ENCODE peak calls at places on chromosomes 7 and 10, in six cellular contexts. X, A, N, H, J and P are unnamed samples.

GRCh38 chr7:1151156-1151555 is 8.8 kb downstream of the ZFAND2A start:
- DNase-seq in A (no peak), H (no peak), J (no peak), X (no peak), N (no peak), P (no peak)

GRCh38 chr7:55438765-55439525 is 73.8 kb downstream of the LANCL2 start:
- DNase-seq in J (peak), A (peak), X (no peak), H (no peak), N (no peak), P (no peak)

GRCh38 chr7:84637568-84638338 is 443.2 kb upstream of the SEMA3A start:
- DNase-seq in N (peak), X (no peak), A (no peak), H (no peak), J (no peak), P (no peak)

GRCh38 chr10:11610151-11610854 is 1.1 kb downstream of the USP6NL start:
- DNase-seq in A (no peak), J (peak), H (no peak), N (no peak), X (no peak), P (no peak)

GRCh38 chr7:120064565-120064964 is 208.4 kb upstream of the KCND2 start:
- DNase-seq in J (peak), A (no peak), H (peak), N (no peak), X (no peak), P (no peak)

GRCh38 chr10:124149681-124150080 is 56.3 kb upstream of the CHST15 start:
- DNase-seq in H (peak), X (no peak), N (no peak), A (peak), J (no peak), P (no peak)

GRCh38 chr7:103398488-103398887 is 47.5 kb downstream of the SLC26A5 start:
- DNase-seq in A (no peak), X (no peak), N (no peak), J (no peak), H (no peak), P (no peak)

GRCh38 chr10:95201736-95202135 is 7.7 kb downstream of the ACSM6 start:
- DNase-seq in X (no peak), N (peak), H (no peak), J (no peak), A (no peak), P (no peak)

GRCh38 chr7:20307901-20308300 is 22.8 kb upstream of the ITGB8 start:
- DNase-seq in N (peak), X (no peak), A (peak), H (no peak), J (peak), P (no peak)

GRCh38 chr7:140512317-140513000 is 33.2 kb upstream of the MKRN1 start:
- DNase-seq in A (peak), N (no peak), X (no peak), J (no peak), H (no peak), P (no peak)

GRCh38 chr10:117627561-117627960 is 85.0 kb downstream of the EMX2 start:
- DNase-seq in X (no peak), A (no peak), J (no peak), N (no peak), H (no peak), P (no peak)

GRCh38 chr7:30143748-30144251 is 9.0 kb downstream of the MTURN start:
- DNase-seq in A (peak), J (no peak), N (no peak), X (no peak), H (no peak), P (no peak)

GRCh38 chr7:104963378-104963990 is 50.5 kb upstream of the KMT2E start:
- DNase-seq in N (no peak), A (no peak), J (no peak), H (no peak), X (no peak), P (no peak)

GRCh38 chr10:5559642-5560141 is 34.9 kb downstream of the CALML3 start:
- DNase-seq in N (no peak), A (no peak), J (no peak), X (no peak), H (no peak), P (no peak)

GRCh38 chr10:29130190-29130673 is 158.6 kb upstream of the LYZL1 start:
- DNase-seq in N (no peak), H (no peak), A (no peak), J (peak), X (no peak), P (no peak)

GRCh38 chr7:139294241-139294640 is 46.9 kb upstream of the FMC1 start:
- DNase-seq in H (no peak), A (no peak), X (no peak), J (no peak), N (no peak), P (no peak)

GRCh38 chr10:108465871-108466641 is 1301.5 kb upstream of the SORCS1 start:
- DNase-seq in A (no peak), H (no peak), J (no peak), N (no peak), X (no peak), P (no peak)

GRCh38 chr10:84695983-84696382 is 367.6 kb downstream of the CCSER2 start:
- DNase-seq in A (no peak), J (no peak), N (no peak), H (no peak), X (no peak), P (no peak)

GRCh38 chr10:32239770-32240169 is 107.2 kb downstream of the EPC1 start:
- DNase-seq in N (no peak), A (no peak), H (no peak), X (no peak), J (no peak), P (no peak)

GRCh38 chr10:44352316-44353127 is 32.4 kb downstream of the CXCL12 start:
- DNase-seq in A (no peak), N (no peak), X (no peak), J (no peak), H (no peak), P (no peak)

GRCh38 chr10:110724116-110724701 is 80.1 kb downstream of the RBM20 start:
- DNase-seq in H (no peak), J (no peak), N (no peak), A (no peak), X (no peak), P (no peak)

GRCh38 chr7:1276626-1277175 is 44.0 kb downstream of the UNCX start:
- DNase-seq in H (no peak), N (no peak), X (no peak), J (no peak), A (no peak), P (no peak)

GRCh38 chr10:48574322-48574796 is 30.5 kb downstream of the ARHGAP22 start:
- DNase-seq in X (no peak), A (no peak), H (no peak), J (no peak), N (no peak), P (no peak)

GRCh38 chr7:47326808-47327207 is 255.1 kb downstream of the TNS3 start:
- DNase-seq in A (no peak), X (no peak), N (no peak), H (no peak), J (no peak), P (no peak)

GRCh38 chr7:2616973-2617709 is 14.6 kb upstream of the TTYH3 start:
- DNase-seq in J (peak), A (no peak), X (no peak), N (no peak), H (no peak), P (no peak)

GRCh38 chr10:13001041-13001886 is at the start of gene CCDC3:
- DNase-seq in N (no peak), X (no peak), A (no peak), H (no peak), J (no peak), P (no peak)

GRCh38 chr7:128108641-128109423 is 77.6 kb upstream of the LRRC4 start:
- DNase-seq in A (no peak), X (no peak), J (no peak), H (peak), N (no peak), P (no peak)

GRCh38 chr10:13930123-13930522 is 343.4 kb downstream of the PRPF18 start:
- DNase-seq in H (no peak), A (no peak), N (no peak), X (no peak), J (no peak), P (peak)

GRCh38 chr10:102230861-102231356 is 4.8 kb downstream of the ELOVL3 start:
- DNase-seq in X (peak), A (peak), H (no peak), N (no peak), J (no peak), P (peak)

GRCh38 chr7:137992738-137993394 is 9.0 kb downstream of the CREB3L2 start:
- DNase-seq in J (no peak), X (no peak), N (no peak), A (no peak), H (no peak), P (no peak)

GRCh38 chr7:13067036-13067435 is 379.6 kb downstream of the ARL4A start:
- DNase-seq in X (no peak), J (no peak), A (no peak), N (no peak), H (no peak), P (no peak)

GRCh38 chr10:130899856-130900255 is 411.7 kb downstream of the TCERG1L start:
- DNase-seq in A (no peak), N (no peak), J (no peak), H (no peak), X (no peak), P (no peak)